ENCODE peak calls at places on chromosomes 11 and 22, in four cellular contexts. O is uterus; I is AG04450; K is CD8-positive, alpha-beta memory T cell. A is an unnamed sample.

GRCh38 chr22:43723816-43724215 is 88.3 kb downstream of the EFCAB6 start:
- DNase-seq in O (no peak), I (no peak), K (no peak), A (no peak)

GRCh38 chr11:112025682-112026081 is 474 bp downstream of the DLAT start:
- DNase-seq in O (no peak), I (no peak), K (no peak), A (no peak)

GRCh38 chr11:122668562-122669090 is 13.1 kb downstream of the UBASH3B start:
- DNase-seq in O (no peak), I (peak), K (peak), A (no peak)

GRCh38 chr11:58573451-58574104 is 2.1 kb downstream of the LPXN start:
- DNase-seq in O (peak), I (peak), K (peak), A (no peak)

GRCh38 chr11:70364745-70365535 is 33.4 kb upstream of the CTTN start:
- DNase-seq in O (no peak), I (no peak), K (peak), A (no peak)

GRCh38 chr11:123103326-123103980 is 41.5 kb upstream of the HSPA8 start:
- DNase-seq in O (peak), I (peak), K (peak), A (no peak)

GRCh38 chr11:119029340-119030028 is 1.2 kb downstream of the SLC37A4 start:
- DNase-seq in O (no peak), I (no peak), K (no peak), A (no peak)

GRCh38 chr11:64729851-64730382 is 6.9 kb upstream of the NRXN2 start:
- DNase-seq in O (no peak), I (no peak), K (no peak), A (peak)

GRCh38 chr11:108224908-108225786 is 2.3 kb downstream of the ATM start:
- DNase-seq in O (no peak), I (no peak), K (peak), A (no peak)

GRCh38 chr11:3153291-3153861 is 11.7 kb downstream of the OSBPL5 start:
- DNase-seq in O (peak), I (peak), K (no peak), A (no peak)

GRCh38 chr11:108223449-108224149 is 732 bp downstream of the ATM start:
- DNase-seq in O (no peak), I (no peak), K (peak), A (no peak)

GRCh38 chr11:35851342-35851741 is 92.5 kb upstream of the LDLRAD3 start:
- DNase-seq in O (no peak), I (no peak), K (no peak), A (no peak)

GRCh38 chr22:46096051-46096450 is 54.3 kb upstream of the PPARA start:
- DNase-seq in O (no peak), I (no peak), K (no peak), A (no peak)

GRCh38 chr22:26432619-26433311 is 3.7 kb downstream of the ASPHD2 start:
- DNase-seq in O (no peak), I (no peak), K (no peak), A (no peak)

GRCh38 chr11:9982796-9983579 is 311.0 kb downstream of the SBF2 start:
- DNase-seq in O (no peak), I (no peak), K (no peak), A (no peak)

GRCh38 chr11:109422755-109423113 is 744 bp downstream of the C11orf87 start:
- DNase-seq in O (no peak), I (no peak), K (no peak), A (no peak)

GRCh38 chr11:58675344-58676155 is 53.1 kb downstream of the CNTF start:
- DNase-seq in O (peak), I (peak), K (peak), A (peak)

GRCh38 chr11:131600591-131600990 is 230.2 kb downstream of the NTM start:
- DNase-seq in O (no peak), I (no peak), K (no peak), A (no peak)

GRCh38 chr22:34001701-34002466 is 81.6 kb upstream of the LARGE1 start:
- DNase-seq in O (no peak), I (no peak), K (no peak), A (no peak)

GRCh38 chr11:122743949-122744876 is 88.7 kb downstream of the UBASH3B start:
- DNase-seq in O (no peak), I (no peak), K (peak), A (no peak)

GRCh38 chr11:106271126-106271525 is 193.7 kb downstream of the AASDHPPT start:
- DNase-seq in O (no peak), I (no peak), K (no peak), A (no peak)

GRCh38 chr11:112655386-112655785 is 305.8 kb upstream of the NCAM1 start:
- DNase-seq in O (peak), I (no peak), K (no peak), A (no peak)

GRCh38 chr11:103842191-103842590 is 194.2 kb upstream of the DDI1 start:
- DNase-seq in O (no peak), I (no peak), K (no peak), A (no peak)

GRCh38 chr22:37781434-37782059 is 26.2 kb upstream of the GCAT start:
- DNase-seq in O (no peak), I (no peak), K (no peak), A (no peak)

GRCh38 chr11:61888043-61888442 is 3.3 kb downstream of the FADS3 start:
- DNase-seq in O (peak), I (no peak), K (no peak), A (peak)
- H3K4me3 ChIP-seq in O (no peak), I (no peak), K (no peak), A (no peak)

DNA sequence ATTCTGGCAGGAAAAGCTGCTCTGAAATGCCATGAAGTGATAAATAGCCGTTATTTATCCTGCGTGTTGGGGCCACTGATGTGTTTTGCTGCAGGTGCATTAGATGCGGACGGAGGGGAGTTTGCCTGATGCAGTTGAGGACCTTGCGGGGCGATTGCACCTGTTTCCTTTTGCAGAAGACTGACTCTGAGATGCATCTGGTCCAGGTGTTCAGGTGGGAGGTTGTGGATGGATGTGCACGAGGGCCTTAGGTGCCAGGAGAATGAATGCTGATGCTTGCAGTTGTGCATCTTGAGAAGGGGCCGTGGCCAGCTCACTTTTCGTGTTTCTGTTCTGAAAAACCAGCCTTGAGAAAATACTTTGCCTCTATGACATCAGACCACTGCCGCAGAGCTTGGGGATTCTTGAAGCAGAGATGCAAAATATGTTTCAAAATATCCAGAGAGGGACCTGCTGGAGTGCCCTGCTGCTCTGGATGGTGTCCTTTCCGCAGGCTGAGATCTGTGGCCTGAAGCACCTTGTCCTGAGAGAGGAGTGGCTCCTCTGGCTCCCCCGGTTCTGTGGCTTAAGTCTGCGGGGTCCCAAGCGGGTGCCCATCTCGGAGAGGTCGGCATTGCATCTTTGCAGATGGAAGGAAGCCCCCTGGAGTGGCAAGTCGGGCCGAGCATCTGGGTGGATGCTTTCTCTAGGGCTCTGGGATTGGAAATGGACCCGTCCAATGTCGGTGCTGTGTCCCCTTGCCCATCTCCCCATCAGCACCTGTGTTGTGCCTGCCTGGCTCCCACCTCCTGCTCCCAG is 1031.1 kb downstream of the TBC1D22A start:
- DNase-seq in O (no peak), I (no peak), K (no peak), A (no peak)
- H3K27ac ChIP-seq in O (no peak), I (no peak), K (no peak), A (no peak)

GRCh38 chr11:7905961-7906429 is 25.1 kb downstream of the OR10A6 start:
- DNase-seq in O (no peak), I (no peak), K (no peak), A (peak)
- H3K4me3 ChIP-seq in O (no peak), I (no peak), K (no peak), A (peak)

GRCh38 chr11:34639545-34639944 is 18.7 kb downstream of the EHF start:
- DNase-seq in O (no peak), I (no peak), K (no peak), A (peak)
- H3K27ac ChIP-seq in O (no peak), I (no peak), K (no peak), A (peak)

GRCh38 chr11:393219-394033 is 583 bp upstream of the PKP3 start:
- DNase-seq in O (no peak), I (peak), K (no peak), A (no peak)
- H3K4me3 ChIP-seq in O (no peak), I (no peak), K (no peak), A (peak)

DNA sequence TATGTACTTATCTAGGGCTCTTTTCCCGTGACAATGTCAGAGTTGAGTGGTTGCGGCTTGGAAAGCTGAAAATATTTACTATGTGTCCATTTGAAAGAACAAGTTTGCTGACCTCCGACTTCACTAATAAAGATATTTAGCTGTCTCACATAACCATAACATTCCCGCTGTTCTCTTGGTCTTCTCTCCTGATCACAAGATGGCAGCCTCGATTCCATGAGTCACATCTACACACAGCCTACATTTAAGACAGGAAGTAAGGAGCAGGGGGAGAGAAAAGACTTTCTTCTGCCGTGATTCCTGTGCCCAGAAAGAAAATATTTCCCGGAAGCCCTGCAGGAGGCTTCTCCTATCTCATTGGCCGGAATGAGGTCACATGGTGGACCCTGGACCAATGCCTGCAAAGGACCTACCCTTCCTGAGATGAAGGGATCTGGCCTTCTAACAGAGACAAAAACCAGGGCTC is 47.4 kb upstream of the SYT13 start:
- DNase-seq in O (peak), I (no peak), K (no peak), A (no peak)
- H3K27ac ChIP-seq in O (peak), I (no peak), K (no peak), A (peak)

GRCh38 chr11:62552931-62553838 is 6.6 kb upstream of the AHNAK start:
- DNase-seq in O (peak), I (peak), K (peak), A (peak)
- H3K4me3 ChIP-seq in O (peak), I (peak), K (peak), A (peak)

GRCh38 chr11:37277896-37278465 is 679.9 kb upstream of the RAG2 start:
- DNase-seq in O (no peak), I (no peak), K (no peak), A (no peak)

GRCh38 chr11:37282367-37282766 is 684.3 kb upstream of the RAG2 start:
- DNase-seq in O (no peak), I (no peak), K (no peak), A (no peak)

DNA sequence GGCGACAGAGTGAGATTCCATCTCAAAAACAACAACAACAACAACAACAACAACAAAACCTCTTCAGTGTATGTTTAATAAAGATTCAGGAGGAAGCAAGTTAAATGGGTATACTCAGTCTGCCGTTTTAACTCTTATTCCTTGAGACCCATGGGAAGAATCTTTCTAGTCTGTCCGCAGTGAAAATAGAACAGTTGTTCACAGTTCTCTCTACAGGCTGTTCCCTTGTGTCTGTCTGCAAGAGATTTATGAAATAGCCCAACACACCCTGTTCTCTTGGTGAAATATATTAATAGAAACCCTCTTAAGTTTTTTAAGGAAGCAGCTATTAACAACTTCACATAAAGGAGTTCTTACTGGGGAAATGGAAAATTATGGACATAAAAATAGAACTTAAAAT is 682.2 kb upstream of the RAG2 start:
- DNase-seq in O (no peak), I (no peak), K (no peak), A (no peak)
- H3K27ac ChIP-seq in O (no peak), I (no peak), K (no peak), A (no peak)